ENCODE peak calls at places on chromosomes 2 and 18, in six cellular contexts. F, M, W, V, X and S are unnamed samples. For H3K4me1 and H3K27me3, the result is how much of the 10 kb centered on the place peaks cover.

GRCh38 chr2:75199428-75200011 is at the start of gene TACR1:
- DNase-seq in F (peak), M (peak), W (peak), V (peak), X (peak), S (peak)

GRCh38 chr2:205590759-205591158 is 91.5 kb upstream of the NRP2 start:
- DNase-seq in F (no peak), M (no peak), W (no peak), V (no peak), X (no peak), S (no peak)

GRCh38 chr2:234670804-234671203 is 173.9 kb upstream of the ARL4C start:
- DNase-seq in F (no peak), M (no peak), W (no peak), V (no peak), X (no peak), S (no peak)

GRCh38 chr2:150212722-150213171 is 274.7 kb downstream of the RND3 start:
- DNase-seq in F (no peak), M (no peak), W (no peak), V (no peak), X (no peak), S (no peak)

GRCh38 chr2:67649331-67650071 is 252.4 kb downstream of the ETAA1 start:
- DNase-seq in F (peak), M (peak), W (no peak), V (no peak), X (no peak), S (peak)

GRCh38 chr2:165804719-165805118 is 10.7 kb upstream of the GALNT3 start:
- DNase-seq in F (no peak), M (no peak), W (no peak), V (no peak), X (peak), S (no peak)

GRCh38 chr2:47653909-47654789 is 128.8 kb upstream of the MSH6 start:
- DNase-seq in F (peak), M (no peak), W (no peak), V (peak), X (peak), S (no peak)

GRCh38 chr18:46393230-46393629 is 263.8 kb downstream of the LOXHD1 start:
- DNase-seq in F (no peak), M (no peak), W (no peak), V (peak), X (no peak), S (no peak)

GRCh38 chr18:64100136-64100922 is 48.6 kb downstream of the LINC00305 start:
- DNase-seq in F (no peak), M (no peak), W (no peak), V (no peak), X (no peak), S (no peak)

GRCh38 chr2:54522624-54523281 is 66.6 kb downstream of the SPTBN1 start:
- DNase-seq in F (peak), M (peak), W (peak), V (peak), X (peak), S (no peak)

GRCh38 chr2:240329778-240330177 is 105.7 kb upstream of the GPC1 start:
- DNase-seq in F (no peak), M (no peak), W (no peak), V (no peak), X (no peak), S (no peak)

GRCh38 chr2:189633392-189633811 is 27.9 kb upstream of the ASNSD1 start:
- DNase-seq in F (no peak), M (no peak), W (no peak), V (peak), X (no peak), S (no peak)

GRCh38 chr2:10810175-10811161 is 2.1 kb downstream of the PDIA6 start:
- DNase-seq in F (no peak), M (no peak), W (no peak), V (no peak), X (no peak), S (no peak)

GRCh38 chr2:216735086-216735485 is 39.7 kb upstream of the IGFBP5 start:
- DNase-seq in F (peak), M (no peak), W (no peak), V (no peak), X (no peak), S (no peak)

GRCh38 chr18:62716679-62717058 is 1.3 kb downstream of the PHLPP1 start:
- DNase-seq in F (no peak), M (peak), W (peak), V (peak), X (peak), S (peak)

GRCh38 chr2:20488136-20488705 is 41.3 kb downstream of the RHOB start:
- DNase-seq in F (no peak), M (no peak), W (no peak), V (no peak), X (no peak), S (no peak)

GRCh38 chr2:68772109-68772508 is 37.5 kb downstream of the ARHGAP25 start:
- DNase-seq in F (no peak), M (no peak), W (no peak), V (no peak), X (no peak), S (no peak)

GRCh38 chr2:9138507-9139085 is 68.0 kb upstream of the ASAP2 start:
- DNase-seq in F (peak), M (no peak), W (no peak), V (peak), X (no peak), S (no peak)

GRCh38 chr2:57711991-57712390 is 334.6 kb upstream of the VRK2 start:
- DNase-seq in F (no peak), M (no peak), W (no peak), V (no peak), X (no peak), S (no peak)

GRCh38 chr2:238970553-238971081 is 122.7 kb downstream of the TWIST2 start:
- DNase-seq in F (peak), M (peak), W (peak), V (peak), X (peak), S (peak)

GRCh38 chr2:204315236-204315662 is 230.0 kb upstream of the PARD3B start:
- DNase-seq in F (no peak), M (no peak), W (no peak), V (no peak), X (peak), S (no peak)

GRCh38 chr2:180715044-180715443 is 265.4 kb upstream of the UBE2E3 start:
- DNase-seq in F (no peak), M (no peak), W (no peak), V (no peak), X (no peak), S (no peak)

GRCh38 chr2:151973901-151974199 is 125.0 kb downstream of the CACNB4 start:
- DNase-seq in F (peak), M (no peak), W (no peak), V (peak), X (no peak), S (peak)

GRCh38 chr2:32947484-32948143 is 861 bp downstream of the LTBP1 start:
- DNase-seq in F (peak), M (peak), W (peak), V (peak), X (peak), S (peak)

GRCh38 chr2:98191880-98192279 is 104.9 kb downstream of the VWA3B start:
- DNase-seq in F (no peak), M (no peak), W (no peak), V (no peak), X (no peak), S (no peak)

GRCh38 chr2:68251855-68252406 is 401 bp downstream of the PPP3R1 start:
- DNase-seq in F (peak), M (peak), W (no peak), V (peak), X (peak), S (peak)

GRCh38 chr2:69642709-69643601 is 584 bp downstream of the AAK1 start:
- DNase-seq in F (peak), M (peak), W (no peak), V (peak), X (peak), S (peak)

GRCh38 chr2:56077352-56077915 is 106.4 kb upstream of the CCDC85A start:
- DNase-seq in F (peak), M (no peak), W (no peak), V (peak), X (no peak), S (no peak)

GRCh38 chr2:155982111-155982510 is 350.4 kb downstream of the NR4A2 start:
- DNase-seq in F (no peak), M (no peak), W (no peak), V (no peak), X (no peak), S (no peak)
- H3K4me1 ChIP-seq in F (under half), M (under half), W (under half), V (under half), X (under half), S (under half)

DNA sequence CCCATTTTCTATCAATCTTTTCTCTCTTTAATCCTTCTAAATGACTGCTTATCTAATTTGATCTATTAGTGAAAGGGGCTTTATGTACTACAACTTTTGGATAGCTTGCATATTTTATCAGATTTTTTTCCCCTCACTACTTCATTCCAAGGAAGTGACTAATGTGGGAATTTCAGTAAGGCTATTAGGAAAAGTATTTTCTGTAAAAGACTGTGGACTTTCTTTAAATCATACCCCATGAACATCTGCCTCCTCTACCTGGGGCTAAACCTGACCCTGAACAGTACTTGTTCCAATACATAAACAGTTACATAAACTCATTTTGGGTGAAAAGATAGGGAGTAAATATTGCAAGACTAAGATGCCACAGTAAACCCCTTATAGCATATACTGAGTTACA is 590.7 kb upstream of the ZEB2 start:
- DNase-seq in F (no peak), M (no peak), W (no peak), V (no peak), X (no peak), S (no peak)
- H3K27me3 ChIP-seq in F (under half), M (under half), W (under half), V (under half), X (under half), S (under half)

GRCh38 chr2:127104166-127104660 is 2.7 kb downstream of the BIN1 start:
- DNase-seq in F (no peak), M (no peak), W (no peak), V (no peak), X (no peak), S (no peak)

GRCh38 chr2:127103243-127104165 is 3.5 kb downstream of the BIN1 start:
- DNase-seq in F (no peak), M (no peak), W (no peak), V (no peak), X (peak), S (peak)

GRCh38 chr2:127106457-127106997 is 427 bp downstream of the BIN1 start:
- DNase-seq in F (peak), M (no peak), W (no peak), V (peak), X (no peak), S (peak)

GRCh38 chr2:127105656-127106456 is 1.1 kb downstream of the BIN1 start:
- DNase-seq in F (peak), M (no peak), W (no peak), V (peak), X (peak), S (peak)

GRCh38 chr2:127104881-127105655 is 1.9 kb downstream of the BIN1 start:
- DNase-seq in F (no peak), M (no peak), W (no peak), V (no peak), X (peak), S (no peak)
- H3K4me1 ChIP-seq in F (under half), M (under half), W (under half), V (under half), X (under half), S (under half)

GRCh38 chr2:23386422-23387220 is 1.6 kb downstream of the KLHL29 start:
- DNase-seq in F (peak), M (no peak), W (peak), V (peak), X (peak), S (no peak)

GRCh38 chr2:23387849-23388248 is 2.9 kb downstream of the KLHL29 start:
- DNase-seq in F (no peak), M (no peak), W (no peak), V (no peak), X (no peak), S (no peak)

GRCh38 chr2:23388292-23388691 is 3.3 kb downstream of the KLHL29 start:
- DNase-seq in F (no peak), M (no peak), W (no peak), V (no peak), X (no peak), S (no peak)

GRCh38 chr2:23385748-23386421 is 906 bp downstream of the KLHL29 start:
- DNase-seq in F (peak), M (peak), W (no peak), V (peak), X (no peak), S (peak)

DNA sequence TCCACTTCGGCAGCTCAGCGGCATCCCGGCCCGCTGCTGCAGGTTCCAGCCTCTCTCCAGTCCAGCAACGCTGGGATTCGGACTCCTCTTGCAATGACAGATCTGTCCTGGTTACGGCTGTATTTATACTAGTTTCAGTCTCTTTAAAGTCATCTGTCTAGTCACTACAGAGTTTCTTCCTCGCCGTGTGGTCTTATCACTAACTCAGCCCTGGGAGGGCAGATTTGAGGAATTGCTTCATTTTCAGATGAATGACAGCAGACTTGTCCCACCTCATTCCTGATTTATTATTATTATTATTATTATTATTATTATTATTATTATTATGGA is 2.2 kb downstream of the KLHL29 start:
- DNase-seq in F (no peak), M (no peak), W (no peak), V (no peak), X (no peak), S (no peak)
- H3K27me3 ChIP-seq in F (under half), M (half or more), W (under half), V (half or more), X (under half), S (under half)